ENCODE peak calls at places on chromosomes 4 and X, in six cellular contexts. V, F, M, W, C and Z are unnamed samples.

GRCh38 chr4:13968723-13969122 is 341.2 kb upstream of the BOD1L1 start:
- DNase-seq in F (no peak), M (no peak), V (no peak), C (no peak), W (no peak), Z (no peak)

GRCh38 chrX:38937400-38937799 is 136.1 kb downstream of the MID1IP1 start:
- DNase-seq in W (peak), C (no peak), V (no peak), F (no peak), M (no peak), Z (no peak)

GRCh38 chr4:42719257-42719656 is 62.4 kb upstream of the ATP8A1 start:
- DNase-seq in C (no peak), F (no peak), V (no peak), W (no peak), M (no peak), Z (no peak)

GRCh38 chr4:70722199-70722791 is 531 bp downstream of the RUFY3 start:
- DNase-seq in V (no peak), F (no peak), M (no peak), C (peak), W (no peak), Z (no peak)

GRCh38 chr4:124953059-124953850 is 240.7 kb upstream of the ANKRD50 start:
- DNase-seq in V (no peak), F (no peak), C (no peak), M (no peak), W (no peak), Z (no peak)

GRCh38 chr4:17323619-17324400 is 188.1 kb downstream of the QDPR start:
- DNase-seq in W (no peak), F (no peak), M (no peak), C (no peak), V (no peak), Z (no peak)

GRCh38 chr4:180811556-180811955 is 1431.6 kb upstream of the TENM3 start:
- DNase-seq in V (no peak), W (no peak), M (no peak), C (no peak), F (no peak), Z (no peak)

GRCh38 chrX:42384956-42385355 is 393.0 kb downstream of the PPP1R2C start:
- DNase-seq in C (no peak), M (no peak), F (no peak), W (no peak), V (no peak), Z (no peak)

GRCh38 chrX:103157511-103158316 is 57.2 kb upstream of the BEX4 start:
- DNase-seq in M (peak), C (peak), V (no peak), F (no peak), W (peak), Z (no peak)

GRCh38 chrX:53494427-53494826 is 60.3 kb upstream of the HSD17B10 start:
- DNase-seq in V (no peak), F (no peak), C (peak), W (no peak), M (no peak), Z (no peak)

GRCh38 chrX:16476692-16477091 is 173.3 kb upstream of the S100G start:
- DNase-seq in M (no peak), V (no peak), W (peak), F (no peak), C (no peak), Z (no peak)

GRCh38 chr4:34720563-34720962 is 1523.8 kb downstream of the ARAP2 start:
- DNase-seq in M (no peak), W (peak), V (no peak), F (no peak), C (peak), Z (no peak)

GRCh38 chrX:68938244-68939004 is 109.6 kb downstream of the EFNB1 start:
- DNase-seq in V (no peak), W (no peak), F (no peak), C (no peak), M (peak), Z (no peak)

GRCh38 chrX:3728454-3728853 is 15.0 kb upstream of the PRKX start:
- DNase-seq in V (no peak), W (no peak), C (peak), M (no peak), F (no peak), Z (no peak)

GRCh38 chr4:40586729-40587128 is 42.9 kb downstream of the RBM47 start:
- DNase-seq in V (no peak), W (no peak), M (no peak), F (no peak), C (no peak), Z (no peak)

GRCh38 chr4:55880652-55881280 is 27.3 kb downstream of the EXOC1 start:
- DNase-seq in V (no peak), M (no peak), C (no peak), F (no peak), W (no peak), Z (no peak)

GRCh38 chr4:32460972-32461371 is 1740.8 kb downstream of the PCDH7 start:
- DNase-seq in W (no peak), M (no peak), V (no peak), F (no peak), C (no peak), Z (no peak)

GRCh38 chr4:78922207-78922606 is 17.0 kb downstream of the PAQR3 start:
- DNase-seq in C (no peak), W (no peak), M (no peak), F (no peak), V (no peak), Z (no peak)

GRCh38 chrX:134865730-134866129 is 125.1 kb upstream of the SMIM10 start:
- DNase-seq in F (no peak), V (no peak), W (no peak), C (no peak), M (no peak), Z (no peak)

GRCh38 chrX:39614680-39614998 is 483.1 kb downstream of the BCOR start:
- DNase-seq in F (no peak), V (no peak), W (no peak), M (no peak), C (no peak), Z (no peak)

GRCh38 chr4:55184600-55185523 is 59.5 kb upstream of the KDR start:
- DNase-seq in M (peak), F (peak), W (peak), C (peak), V (no peak), Z (no peak)

GRCh38 chr4:54233697-54234496 is 4.8 kb downstream of the PDGFRA start:
- DNase-seq in W (peak), C (peak), M (peak), F (peak), V (no peak), Z (no peak)

GRCh38 chr4:6619116-6619465 is 21.4 kb upstream of the MRFAP1 start:
- DNase-seq in F (no peak), C (no peak), M (no peak), W (no peak), V (no peak), Z (no peak)

GRCh38 chrX:155027509-155028066 is 944 bp downstream of the FUNDC2 start:
- DNase-seq in V (no peak), W (peak), C (peak), M (no peak), F (no peak), Z (no peak)
- TF ChIP-seq TAF1 in V (no peak), W (no peak), C (no peak), M (no peak), F (no peak), Z (no peak)

GRCh38 chr4:99234331-99235010 is 15.4 kb upstream of the ADH6 start:
- DNase-seq in F (no peak), M (no peak), C (no peak), V (no peak), W (no peak), Z (no peak)
- TF ChIP-seq POLR2AphosphoS5 in F (no peak), M (no peak), C (no peak), V (no peak), W (no peak), Z (no peak)

GRCh38 chr4:90982787-90983186 is 855.6 kb downstream of the CCSER1 start:
- DNase-seq in V (no peak), F (no peak), C (no peak), W (no peak), M (no peak), Z (no peak)

GRCh38 chr4:90977726-90978125 is 850.5 kb downstream of the CCSER1 start:
- DNase-seq in V (no peak), F (no peak), C (no peak), M (no peak), W (no peak), Z (no peak)

DNA sequence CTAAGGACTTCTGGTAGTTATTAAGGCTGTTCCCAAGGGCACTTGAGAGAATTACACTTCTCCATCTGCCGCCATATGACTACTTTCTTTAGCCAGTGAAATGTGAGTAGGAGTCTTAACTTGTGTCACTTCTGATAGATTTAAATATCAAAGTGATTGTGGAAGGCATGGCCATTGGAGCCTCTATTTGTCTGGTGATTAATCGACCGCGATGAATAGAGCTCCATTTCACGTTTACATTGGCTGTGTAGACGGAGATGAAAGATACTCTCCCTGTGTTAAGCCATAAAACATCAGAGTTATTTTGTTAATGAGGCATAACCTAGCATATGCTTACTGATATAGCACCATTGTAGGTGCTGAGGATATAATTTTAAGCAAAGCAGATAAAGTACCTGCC is 852.4 kb downstream of the CCSER1 start:
- DNase-seq in W (no peak), C (no peak), V (no peak), F (no peak), M (no peak), Z (no peak)
- TF ChIP-seq POLR2A in W (no peak), C (no peak), V (no peak), F (no peak), M (no peak), Z (no peak)

GRCh38 chr4:184807797-184808718 is 17.7 kb downstream of the ACSL1 start:
- DNase-seq in V (no peak), M (peak), W (peak), F (no peak), C (no peak), Z (no peak)
- TF ChIP-seq TAF1 in V (no peak), M (no peak), W (no peak), F (no peak), C (no peak), Z (no peak)

DNA sequence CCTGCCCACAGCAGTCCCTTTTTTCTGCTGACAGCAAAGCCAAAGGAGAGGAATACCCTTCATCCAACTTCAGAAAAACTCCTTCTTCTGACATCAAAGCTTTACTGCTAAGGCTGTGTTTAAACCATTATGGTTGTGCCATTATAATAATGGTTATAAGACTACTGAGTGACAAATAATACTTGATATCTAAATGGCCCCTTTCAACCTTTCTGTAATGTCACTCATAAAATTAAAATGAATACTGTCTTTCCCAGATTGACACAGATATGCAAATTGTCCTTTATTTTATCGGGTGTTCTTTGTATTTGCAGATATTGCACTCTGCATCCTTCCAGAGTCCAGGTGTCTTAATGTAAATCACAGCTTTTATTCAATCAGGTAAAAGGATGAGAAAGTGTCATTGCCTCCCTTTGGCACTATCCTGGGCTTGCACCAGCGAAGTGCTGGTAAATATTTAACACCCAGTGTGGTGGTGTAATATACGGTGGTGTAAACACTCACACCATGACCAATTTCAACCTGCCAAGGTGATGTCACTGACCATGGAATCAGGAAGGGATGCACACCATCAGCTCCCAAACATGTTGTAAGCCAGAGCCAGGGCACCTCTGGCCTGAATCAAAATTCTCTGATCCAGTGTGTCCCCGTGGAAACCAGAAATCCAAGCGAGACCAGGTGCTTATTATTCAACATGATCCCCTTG is 139.4 kb upstream of the TENM3 start:
- DNase-seq in W (no peak), F (no peak), C (no peak), V (no peak), M (no peak), Z (no peak)
- TF ChIP-seq POLR2AphosphoS5 in W (no peak), F (no peak), C (no peak), V (no peak), M (no peak), Z (no peak)

DNA sequence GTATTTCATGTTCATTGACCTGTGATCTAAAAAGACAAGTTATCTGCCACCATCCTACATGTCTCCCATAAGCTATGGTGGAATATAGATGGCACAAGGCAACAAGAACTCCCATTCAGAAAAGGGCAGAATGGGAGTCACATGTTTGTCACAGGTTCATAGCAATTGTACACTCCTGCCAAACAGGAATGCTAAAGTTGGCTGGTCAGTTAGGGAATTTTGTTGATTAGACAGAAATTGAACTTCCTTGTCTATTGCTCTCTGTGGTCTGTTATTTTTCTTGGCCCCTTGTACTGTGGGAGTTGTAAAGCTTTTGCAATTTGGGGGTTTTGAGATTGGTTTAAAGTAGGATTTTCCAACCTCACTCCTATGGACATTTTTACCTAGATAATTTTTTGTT is 101.7 kb upstream of the SOD3 start:
- DNase-seq in C (no peak), F (no peak), M (no peak), W (no peak), V (no peak), Z (no peak)
- TF ChIP-seq POLR2A in C (no peak), F (no peak), M (no peak), W (no peak), V (no peak), Z (no peak)

DNA sequence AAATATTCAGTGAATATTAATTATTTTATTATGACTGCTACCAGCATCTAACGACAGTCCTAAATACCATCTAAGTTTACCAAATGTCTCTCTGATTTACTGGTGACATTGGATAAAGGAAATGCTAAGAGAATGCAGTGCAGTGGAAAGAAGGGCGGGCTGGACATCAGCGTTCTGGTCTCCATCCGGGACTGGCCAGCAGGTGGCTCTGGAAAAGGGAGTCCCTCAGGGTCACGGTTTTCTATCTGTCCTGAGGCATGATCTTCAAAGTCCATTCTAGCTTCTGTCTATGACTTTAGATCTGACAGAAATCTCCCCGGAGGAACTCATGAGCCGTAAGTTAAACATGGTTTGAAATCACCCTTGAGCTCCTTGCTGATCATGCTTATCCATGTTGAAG is 3.3 kb downstream of the TRIM2 start:
- DNase-seq in F (no peak), V (no peak), M (no peak), C (peak), W (peak), Z (no peak)
- TF ChIP-seq TAF1 in F (no peak), V (no peak), M (no peak), C (no peak), W (no peak), Z (no peak)

GRCh38 chr4:94523033-94523590 is 71.4 kb downstream of the PDLIM5 start:
- DNase-seq in W (no peak), V (no peak), M (no peak), C (no peak), F (no peak), Z (no peak)

GRCh38 chr4:94528792-94529451 is 77.2 kb downstream of the PDLIM5 start:
- DNase-seq in F (no peak), W (no peak), V (no peak), M (no peak), C (no peak), Z (no peak)

GRCh38 chr4:94523617-94524016 is 71.9 kb downstream of the PDLIM5 start:
- DNase-seq in M (no peak), V (no peak), C (peak), W (no peak), F (no peak), Z (no peak)

GRCh38 chr4:94527556-94528233 is 76.0 kb downstream of the PDLIM5 start:
- DNase-seq in W (no peak), M (no peak), V (no peak), F (no peak), C (no peak), Z (no peak)

DNA sequence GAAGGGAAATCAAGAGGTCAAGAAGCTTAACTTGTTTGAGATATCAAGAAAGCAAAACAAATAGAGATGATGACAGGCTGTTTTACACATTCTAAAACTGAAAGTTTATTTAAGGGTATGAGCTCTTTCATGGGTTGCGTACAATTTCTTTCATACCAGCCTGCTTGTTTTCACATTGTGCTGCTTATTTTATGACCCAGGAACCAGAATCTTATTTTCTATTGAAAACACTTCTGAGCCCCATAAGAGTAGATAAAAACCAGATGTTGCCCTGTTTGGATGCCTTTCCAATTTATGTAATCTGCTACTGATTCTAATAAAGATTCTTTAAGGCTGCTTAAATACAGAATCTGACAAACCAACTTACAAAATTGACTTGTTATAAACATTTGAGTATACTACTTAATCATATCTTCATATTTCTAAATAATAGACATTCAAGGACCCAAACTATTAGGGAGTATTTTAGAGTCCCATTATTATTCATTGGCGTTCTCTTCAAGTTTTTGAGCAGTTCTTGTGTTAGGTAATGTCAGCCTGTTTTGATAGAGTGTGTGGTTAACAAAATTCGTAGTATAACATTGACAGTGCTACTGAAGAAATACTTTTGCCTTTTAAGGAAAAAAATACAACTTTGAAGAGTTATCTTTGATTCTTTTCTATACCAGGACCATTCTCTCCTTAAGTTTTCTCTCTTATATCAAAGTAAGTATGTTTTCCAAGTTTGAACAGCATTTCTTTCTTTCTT is 74.4 kb downstream of the PDLIM5 start:
- DNase-seq in C (no peak), M (no peak), F (no peak), W (no peak), V (no peak), Z (no peak)
- TF ChIP-seq POLR2AphosphoS5 in C (no peak), M (no peak), F (no peak), W (no peak), V (no peak), Z (no peak)

DNA sequence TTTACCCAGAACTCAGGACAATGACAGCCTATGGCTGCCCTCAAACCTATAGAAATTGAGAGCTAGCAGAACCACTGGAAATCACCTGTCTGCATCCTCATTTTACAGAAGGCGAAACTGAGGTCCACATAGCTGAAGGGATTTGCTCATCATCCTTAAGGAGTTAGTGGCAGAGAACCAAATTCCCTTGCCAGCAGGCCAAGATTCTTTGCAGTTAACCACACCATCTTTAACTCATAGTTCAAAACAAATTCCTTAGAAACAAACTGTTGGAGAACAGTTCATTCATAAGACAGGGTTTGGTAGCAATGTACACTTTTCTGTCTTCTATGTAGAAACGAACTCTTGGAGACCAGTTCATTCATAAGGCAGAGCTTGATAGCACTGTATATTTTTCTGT is 37.9 kb upstream of the RAP2C start:
- DNase-seq in W (no peak), C (no peak), V (no peak), F (no peak), M (no peak), Z (no peak)
- TF ChIP-seq POLR2A in W (no peak), C (no peak), V (no peak), F (no peak), M (no peak), Z (no peak)